ENCODE peak calls at places on chromosomes 3 and 15, in nine cellular contexts. One of them, this sample, is unnamed.

GRCh38 chr3:4797201-4797600 is 182.0 kb upstream of the BHLHE40 start:
- DNase-seq in substantia nigra: no peak
- DNase-seq in lower lobe of right lung: no peak
- DNase-seq in IMR-90: no peak
- DNase-seq in osteocyte: no peak
- DNase-seq in fibroblast of pulmonary artery: no peak
- DNase-seq in activated CD4-positive, alpha-beta T cell treated with anti-CD3 and anti-CD28 coated beads for 36 hours: no peak
- DNase-seq in stimulated activated CD8-positive, alpha-beta memory T cell treated with anti-CD3 and anti-CD28 coated beads, Interleukin-15, amount 100 ng/mL, for 24 hours: no peak
- DNase-seq in activated T-cell treated with anti-CD3 and anti-CD28 coated beads, Interleukin-2, amount 50 U/mL, for 72 hours: no peak
- DNase-seq in this sample: no peak

GRCh38 chr15:95994418-95994817 is 336.1 kb upstream of the NR2F2 start:
- DNase-seq in substantia nigra: no peak
- DNase-seq in lower lobe of right lung: no peak
- DNase-seq in IMR-90: peak
- DNase-seq in osteocyte: no peak
- DNase-seq in fibroblast of pulmonary artery: peak
- DNase-seq in activated CD4-positive, alpha-beta T cell treated with anti-CD3 and anti-CD28 coated beads for 36 hours: no peak
- DNase-seq in stimulated activated CD8-positive, alpha-beta memory T cell treated with anti-CD3 and anti-CD28 coated beads, Interleukin-15, amount 100 ng/mL, for 24 hours: no peak
- DNase-seq in activated T-cell treated with anti-CD3 and anti-CD28 coated beads, Interleukin-2, amount 50 U/mL, for 72 hours: no peak
- DNase-seq in this sample: peak

GRCh38 chr15:66822106-66822505 is 120.1 kb downstream of the SMAD6 start:
- DNase-seq in substantia nigra: no peak
- DNase-seq in lower lobe of right lung: no peak
- DNase-seq in IMR-90: no peak
- DNase-seq in osteocyte: no peak
- DNase-seq in fibroblast of pulmonary artery: no peak
- DNase-seq in activated CD4-positive, alpha-beta T cell treated with anti-CD3 and anti-CD28 coated beads for 36 hours: no peak
- DNase-seq in stimulated activated CD8-positive, alpha-beta memory T cell treated with anti-CD3 and anti-CD28 coated beads, Interleukin-15, amount 100 ng/mL, for 24 hours: no peak
- DNase-seq in activated T-cell treated with anti-CD3 and anti-CD28 coated beads, Interleukin-2, amount 50 U/mL, for 72 hours: no peak
- DNase-seq in this sample: no peak

GRCh38 chr15:70181626-70182255 is 84.0 kb upstream of the TLE3 start:
- DNase-seq in substantia nigra: no peak
- DNase-seq in lower lobe of right lung: no peak
- DNase-seq in IMR-90: no peak
- DNase-seq in osteocyte: no peak
- DNase-seq in fibroblast of pulmonary artery: no peak
- DNase-seq in activated CD4-positive, alpha-beta T cell treated with anti-CD3 and anti-CD28 coated beads for 36 hours: no peak
- DNase-seq in stimulated activated CD8-positive, alpha-beta memory T cell treated with anti-CD3 and anti-CD28 coated beads, Interleukin-15, amount 100 ng/mL, for 24 hours: no peak
- DNase-seq in activated T-cell treated with anti-CD3 and anti-CD28 coated beads, Interleukin-2, amount 50 U/mL, for 72 hours: no peak
- DNase-seq in this sample: no peak

GRCh38 chr3:134378384-134378783 is 4.1 kb upstream of the AMOTL2 start:
- DNase-seq in substantia nigra: peak
- DNase-seq in lower lobe of right lung: peak
- DNase-seq in IMR-90: no peak
- DNase-seq in osteocyte: peak
- DNase-seq in fibroblast of pulmonary artery: peak
- DNase-seq in activated CD4-positive, alpha-beta T cell treated with anti-CD3 and anti-CD28 coated beads for 36 hours: peak
- DNase-seq in stimulated activated CD8-positive, alpha-beta memory T cell treated with anti-CD3 and anti-CD28 coated beads, Interleukin-15, amount 100 ng/mL, for 24 hours: no peak
- DNase-seq in activated T-cell treated with anti-CD3 and anti-CD28 coated beads, Interleukin-2, amount 50 U/mL, for 72 hours: no peak
- DNase-seq in this sample: peak

GRCh38 chr3:126393563-126393962 is 1.1 kb upstream of the CFAP100 start:
- DNase-seq in substantia nigra: no peak
- DNase-seq in lower lobe of right lung: no peak
- DNase-seq in IMR-90: no peak
- DNase-seq in osteocyte: no peak
- DNase-seq in fibroblast of pulmonary artery: no peak
- DNase-seq in activated CD4-positive, alpha-beta T cell treated with anti-CD3 and anti-CD28 coated beads for 36 hours: no peak
- DNase-seq in stimulated activated CD8-positive, alpha-beta memory T cell treated with anti-CD3 and anti-CD28 coated beads, Interleukin-15, amount 100 ng/mL, for 24 hours: no peak
- DNase-seq in activated T-cell treated with anti-CD3 and anti-CD28 coated beads, Interleukin-2, amount 50 U/mL, for 72 hours: no peak
- DNase-seq in this sample: no peak

GRCh38 chr3:122795674-122795969 is 753 bp downstream of the SLC49A4 start:
- DNase-seq in substantia nigra: no peak
- DNase-seq in lower lobe of right lung: no peak
- DNase-seq in IMR-90: peak
- DNase-seq in osteocyte: no peak
- DNase-seq in fibroblast of pulmonary artery: peak
- DNase-seq in activated CD4-positive, alpha-beta T cell treated with anti-CD3 and anti-CD28 coated beads for 36 hours: peak
- DNase-seq in stimulated activated CD8-positive, alpha-beta memory T cell treated with anti-CD3 and anti-CD28 coated beads, Interleukin-15, amount 100 ng/mL, for 24 hours: no peak
- DNase-seq in activated T-cell treated with anti-CD3 and anti-CD28 coated beads, Interleukin-2, amount 50 U/mL, for 72 hours: no peak
- DNase-seq in this sample: no peak

GRCh38 chr3:9067352-9067975 is 104.2 kb upstream of the RAD18 start:
- DNase-seq in substantia nigra: peak
- DNase-seq in lower lobe of right lung: no peak
- DNase-seq in IMR-90: peak
- DNase-seq in osteocyte: no peak
- DNase-seq in fibroblast of pulmonary artery: peak
- DNase-seq in activated CD4-positive, alpha-beta T cell treated with anti-CD3 and anti-CD28 coated beads for 36 hours: peak
- DNase-seq in stimulated activated CD8-positive, alpha-beta memory T cell treated with anti-CD3 and anti-CD28 coated beads, Interleukin-15, amount 100 ng/mL, for 24 hours: no peak
- DNase-seq in activated T-cell treated with anti-CD3 and anti-CD28 coated beads, Interleukin-2, amount 50 U/mL, for 72 hours: peak
- DNase-seq in this sample: peak